ENCODE peak calls at places on chromosomes 3 and 15, in eight cellular contexts. W is progenitor cell of endocrine pancreas, X is heart right ventricle, F is GM10248, L is MCF 10A, Y is body of pancreas, N is B cell, U is fibroblast of lung. P is an unnamed sample.

GRCh38 chr3:23073721-23074300 is 129.3 kb upstream of the UBE2E2 start:
- DNase-seq in U (no peak), L (no peak), N (no peak), Y (no peak), X (no peak), W (no peak), F (no peak), P (no peak)

GRCh38 chr3:194971965-194972364 is 286.3 kb downstream of the FAM43A start:
- DNase-seq in W (no peak), F (no peak), X (no peak), N (no peak), U (no peak), L (no peak), Y (no peak), P (no peak)

GRCh38 chr3:154657265-154657664 is 227.3 kb upstream of the GPR149 start:
- DNase-seq in U (no peak), L (peak; percentile 15), X (no peak), Y (no peak), N (no peak), F (no peak), W (no peak), P (no peak)

GRCh38 chr15:82158811-82159210 is 103.7 kb downstream of the EFL1 start:
- DNase-seq in W (no peak), X (peak; percentile 23), L (no peak), Y (no peak), U (peak; percentile 49), N (no peak), F (no peak), P (peak; percentile 36)

GRCh38 chr3:56694852-56695563 is 11.9 kb upstream of the TASOR start:
- DNase-seq in U (no peak), X (no peak), Y (peak; percentile 8), F (no peak), W (no peak), L (no peak), N (no peak), P (no peak)

GRCh38 chr3:31755911-31756658 is 223.4 kb downstream of the STT3B start:
- DNase-seq in W (no peak), L (no peak), U (no peak), Y (no peak), F (no peak), X (no peak), N (no peak), P (no peak)

GRCh38 chr3:13709706-13710105 is 160.8 kb downstream of the FBLN2 start:
- DNase-seq in F (no peak), U (no peak), L (no peak), W (peak; percentile 3), N (peak; percentile 35), Y (no peak), X (no peak), P (no peak)

GRCh38 chr15:51803961-51804360 is 25.5 kb upstream of the TMOD3 start:
- DNase-seq in Y (no peak), N (no peak), X (no peak), U (no peak), W (no peak), F (no peak), L (no peak), P (no peak)

GRCh38 chr3:65439641-65440040 is 599.1 kb downstream of the MAGI1 start:
- DNase-seq in W (peak; percentile 16), N (no peak), X (peak; percentile 44), U (peak; percentile 40), L (peak; percentile 66), F (no peak), Y (peak; percentile 45), P (peak; percentile 75)

GRCh38 chr3:127166501-127167065 is 26.3 kb upstream of the PRR23E start:
- DNase-seq in N (no peak), L (no peak), Y (no peak), U (no peak), W (no peak), X (no peak), F (no peak), P (no peak)

GRCh38 chr15:98506711-98507110 is 141.6 kb upstream of the IGF1R start:
- DNase-seq in U (peak; percentile 5), W (no peak), L (no peak), X (no peak), F (no peak), Y (no peak), N (no peak), P (no peak)

GRCh38 chr3:181943285-181943684 is 231.6 kb downstream of the SOX2 start:
- DNase-seq in Y (no peak), L (no peak), X (no peak), F (no peak), W (no peak), N (no peak), U (no peak), P (no peak)

GRCh38 chr3:126135398-126136076 is 44.8 kb downstream of the ALDH1L1 start:
- DNase-seq in Y (peak; percentile 1), L (no peak), W (no peak), F (no peak), U (no peak), X (no peak), N (no peak), P (no peak)

GRCh38 chr15:47471020-47471419 is 246.3 kb upstream of the SEMA6D start:
- DNase-seq in W (no peak), Y (no peak), F (no peak), N (no peak), U (no peak), L (no peak), X (no peak), P (no peak)

GRCh38 chr3:150376001-150376848 is 31.9 kb upstream of the TSC22D2 start:
- DNase-seq in W (no peak), U (no peak), F (no peak), X (no peak), Y (peak; percentile 10), L (peak; percentile 68), N (no peak), P (peak; percentile 13)

GRCh38 chr15:64046347-64047153 is at the start of gene DAPK2:
- DNase-seq in X (peak; percentile 83), F (peak; percentile 93), W (peak; percentile 66), L (peak; percentile 72), Y (peak; percentile 75), U (peak; percentile 44), N (peak; percentile 49), P (peak; percentile 86)

GRCh38 chr3:114792159-114792918 is 354.7 kb downstream of the ZBTB20 start:
- DNase-seq in U (no peak), W (no peak), F (no peak), N (no peak), X (no peak), L (no peak), Y (no peak), P (no peak)

GRCh38 chr3:3800076-3800448 is 831 bp downstream of the LRRN1 start:
- DNase-seq in X (no peak), N (no peak), L (no peak), U (peak; percentile 28), W (peak; percentile 26), Y (peak; percentile 3), F (peak; percentile 14), P (no peak)

GRCh38 chr15:51492528-51492927 is 130.0 kb downstream of the DMXL2 start:
- DNase-seq in W (no peak), F (no peak), X (no peak), Y (peak; percentile 36), L (no peak), N (no peak), U (no peak), P (no peak)

GRCh38 chr3:184546252-184546651 is 15.3 kb upstream of the EPHB3 start:
- DNase-seq in X (no peak), N (no peak), Y (peak; percentile 51), U (no peak), W (no peak), F (peak; percentile 54), L (no peak), P (no peak)

DNA sequence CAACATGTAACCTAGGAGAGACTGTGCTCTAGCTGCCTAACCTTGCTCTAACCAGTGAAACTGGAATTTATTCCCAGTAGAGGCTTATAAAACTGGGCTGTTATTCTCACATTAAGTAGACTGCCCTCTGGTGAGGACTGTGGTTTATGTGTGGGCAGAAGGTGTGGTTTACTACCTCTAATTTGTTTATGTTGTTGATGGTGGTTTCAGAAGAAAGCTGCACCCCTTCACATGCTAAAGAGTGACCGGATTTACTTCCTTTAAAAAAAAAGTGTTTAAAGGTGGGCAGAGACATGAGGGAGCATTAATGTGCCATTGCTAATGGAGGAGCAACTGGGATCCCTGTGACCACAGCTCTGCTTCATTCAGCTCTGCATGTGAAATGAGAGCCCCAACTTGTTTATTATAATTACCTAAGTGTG is 273.2 kb downstream of the MECOM start:
- DNase-seq in N (no peak), U (peak; percentile 22), Y (peak; percentile 30), L (peak; percentile 21), F (no peak), W (no peak), X (no peak), P (peak; percentile 60)
- TF ChIP-seq CTCF in N (no peak), U (peak; percentile 8), Y (no peak), L (peak; percentile 9), F (no peak), W (peak; percentile 15), X (no peak), P (peak; percentile 44)

GRCh38 chr3:157073810-157074209 is 86.1 kb downstream of the CCNL1 start:
- DNase-seq in L (no peak), N (no peak), W (no peak), F (no peak), U (peak; percentile 76), Y (no peak), X (no peak), P (no peak)
- TF ChIP-seq CTCF in L (no peak), N (no peak), W (no peak), F (peak; percentile 0), U (no peak), Y (no peak), X (no peak), P (no peak)

GRCh38 chr15:89179966-89180875 is 41.2 kb downstream of the RLBP1 start:
- DNase-seq in Y (no peak), U (peak; percentile 47), X (no peak), N (no peak), L (no peak), W (no peak), F (no peak), P (peak; percentile 36)
- TF ChIP-seq CTCF in Y (no peak), U (no peak), X (no peak), N (no peak), L (no peak), W (no peak), F (no peak), P (no peak)

DNA sequence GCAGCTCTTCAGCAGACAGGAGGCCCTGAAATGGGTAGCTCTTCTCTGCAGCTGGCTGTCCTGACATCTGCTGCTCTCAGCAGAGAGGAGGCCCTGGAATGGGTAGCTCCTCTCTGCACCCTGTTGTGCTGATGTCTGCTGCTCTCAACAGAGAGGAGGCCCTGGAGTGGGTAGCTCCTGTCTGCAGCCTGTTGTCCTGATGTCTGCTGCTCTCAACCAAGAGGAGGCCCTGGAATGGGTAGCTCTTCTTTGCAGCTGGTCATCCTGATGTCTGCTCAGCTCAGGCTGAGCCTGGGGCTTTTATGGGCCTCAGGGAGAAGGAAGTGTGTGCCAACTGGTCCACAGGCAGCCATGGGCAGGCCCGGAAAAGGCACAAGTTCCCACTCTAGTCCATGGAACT is 66.6 kb downstream of the PIK3CB start:
- DNase-seq in U (no peak), W (no peak), F (no peak), N (no peak), L (peak; percentile 21), X (no peak), Y (no peak), P (no peak)
- TF ChIP-seq CTCF in U (no peak), W (no peak), F (no peak), N (no peak), L (no peak), X (no peak), Y (no peak), P (no peak)

P was measured in cardiac muscle cell.